ENCODE peak calls at places on chromosome 6, in five cellular contexts. One of them, this sample, is unnamed.

GRCh38 chr6:129684903-129685639 is 24.9 kb downstream of the ARHGAP18 start:
- DNase-seq in endothelial cell of umbilical vein: no peak
- DNase-seq in heart right ventricle: no peak
- DNase-seq in cardiac muscle cell: no peak
- DNase-seq in OCI-LY7: no peak
- DNase-seq in this sample: no peak

GRCh38 chr6:6699741-6700367 is 111.3 kb downstream of the LY86 start:
- DNase-seq in endothelial cell of umbilical vein: no peak
- DNase-seq in heart right ventricle: peak
- DNase-seq in cardiac muscle cell: peak
- DNase-seq in OCI-LY7: no peak
- DNase-seq in this sample: no peak

GRCh38 chr6:132971676-132972075 is 157.3 kb downstream of the RPS12 start:
- DNase-seq in endothelial cell of umbilical vein: peak
- DNase-seq in heart right ventricle: no peak
- DNase-seq in cardiac muscle cell: no peak
- DNase-seq in OCI-LY7: no peak
- DNase-seq in this sample: no peak

GRCh38 chr6:26157838-26158580 is 70.8 kb downstream of the HFE start:
- DNase-seq in endothelial cell of umbilical vein: peak
- DNase-seq in heart right ventricle: peak
- DNase-seq in cardiac muscle cell: peak
- DNase-seq in OCI-LY7: peak
- DNase-seq in this sample: peak

GRCh38 chr6:88141641-88142298 is 24.4 kb downstream of the CNR1 start:
- DNase-seq in endothelial cell of umbilical vein: no peak
- DNase-seq in heart right ventricle: no peak
- DNase-seq in cardiac muscle cell: no peak
- DNase-seq in OCI-LY7: peak
- DNase-seq in this sample: no peak

GRCh38 chr6:13248549-13248948 is 79.8 kb downstream of the TBC1D7 start:
- DNase-seq in endothelial cell of umbilical vein: no peak
- DNase-seq in heart right ventricle: no peak
- DNase-seq in cardiac muscle cell: no peak
- DNase-seq in OCI-LY7: no peak
- DNase-seq in this sample: peak

GRCh38 chr6:31087494-31088089 is 24.8 kb downstream of the C6orf15 start:
- DNase-seq in endothelial cell of umbilical vein: peak
- DNase-seq in heart right ventricle: peak
- DNase-seq in cardiac muscle cell: peak
- DNase-seq in OCI-LY7: peak
- DNase-seq in this sample: peak

GRCh38 chr6:141401168-141401567 is 731.6 kb upstream of the GJE1 start:
- DNase-seq in endothelial cell of umbilical vein: no peak
- DNase-seq in heart right ventricle: no peak
- DNase-seq in cardiac muscle cell: peak
- DNase-seq in OCI-LY7: no peak
- DNase-seq in this sample: no peak

GRCh38 chr6:22399693-22400092 is 102.9 kb upstream of the PRL start:
- DNase-seq in endothelial cell of umbilical vein: peak
- DNase-seq in heart right ventricle: no peak
- DNase-seq in cardiac muscle cell: no peak
- DNase-seq in OCI-LY7: no peak
- DNase-seq in this sample: no peak

GRCh38 chr6:137323860-137324259 is 104.7 kb upstream of the IFNGR1 start:
- DNase-seq in endothelial cell of umbilical vein: no peak
- DNase-seq in heart right ventricle: no peak
- DNase-seq in cardiac muscle cell: no peak
- DNase-seq in OCI-LY7: peak
- DNase-seq in this sample: no peak

GRCh38 chr6:157510329-157511188 is 129.6 kb downstream of the ZDHHC14 start:
- DNase-seq in endothelial cell of umbilical vein: no peak
- DNase-seq in heart right ventricle: no peak
- DNase-seq in cardiac muscle cell: no peak
- DNase-seq in OCI-LY7: no peak
- DNase-seq in this sample: no peak

GRCh38 chr6:45054610-45055009 is 273.5 kb upstream of the RUNX2 start:
- DNase-seq in endothelial cell of umbilical vein: no peak
- DNase-seq in heart right ventricle: no peak
- DNase-seq in cardiac muscle cell: peak
- DNase-seq in OCI-LY7: no peak
- DNase-seq in this sample: no peak

GRCh38 chr6:63307581-63308246 is 12.1 kb downstream of the LGSN start:
- DNase-seq in endothelial cell of umbilical vein: peak
- DNase-seq in heart right ventricle: no peak
- DNase-seq in cardiac muscle cell: peak
- DNase-seq in OCI-LY7: peak
- DNase-seq in this sample: no peak

DNA sequence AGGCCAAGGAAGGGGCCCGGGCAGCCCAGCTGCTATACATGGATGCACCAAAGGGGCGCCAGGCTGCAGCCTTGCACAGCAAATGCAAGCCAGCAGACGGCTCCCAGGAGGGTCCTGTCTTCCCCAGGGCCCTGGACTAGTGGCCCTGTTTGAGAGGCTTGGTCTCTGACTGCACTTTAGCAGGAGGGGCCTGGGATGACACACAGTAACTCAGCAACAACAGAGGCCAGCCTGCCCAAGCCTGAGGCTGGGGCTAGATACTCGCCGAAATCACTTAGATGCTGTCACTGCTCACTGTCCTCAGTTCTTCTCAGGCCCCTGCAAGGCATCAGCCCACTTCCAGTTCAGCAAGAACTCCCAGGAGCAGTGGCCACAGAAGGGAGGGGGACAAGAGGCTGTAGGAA is 73.5 kb downstream of the TRAM2 start:
- DNase-seq in endothelial cell of umbilical vein: no peak
- DNase-seq in heart right ventricle: peak
- DNase-seq in cardiac muscle cell: no peak
- DNase-seq in OCI-LY7: no peak
- DNase-seq in this sample: no peak
- TF ChIP-seq CTCF in endothelial cell of umbilical vein: no peak
- TF ChIP-seq CTCF in heart right ventricle: no peak
- TF ChIP-seq CTCF in cardiac muscle cell: no peak
- TF ChIP-seq CTCF in OCI-LY7: peak
- TF ChIP-seq CTCF in this sample: no peak

GRCh38 chr6:37059344-37060194 is 54.1 kb downstream of the FGD2 start:
- DNase-seq in endothelial cell of umbilical vein: peak
- DNase-seq in heart right ventricle: peak
- DNase-seq in cardiac muscle cell: peak
- DNase-seq in OCI-LY7: no peak
- DNase-seq in this sample: no peak
- H3K4me3 ChIP-seq in endothelial cell of umbilical vein: no peak
- H3K4me3 ChIP-seq in heart right ventricle: no peak
- H3K4me3 ChIP-seq in cardiac muscle cell: no peak
- H3K4me3 ChIP-seq in OCI-LY7: no peak
- H3K4me3 ChIP-seq in this sample: no peak

DNA sequence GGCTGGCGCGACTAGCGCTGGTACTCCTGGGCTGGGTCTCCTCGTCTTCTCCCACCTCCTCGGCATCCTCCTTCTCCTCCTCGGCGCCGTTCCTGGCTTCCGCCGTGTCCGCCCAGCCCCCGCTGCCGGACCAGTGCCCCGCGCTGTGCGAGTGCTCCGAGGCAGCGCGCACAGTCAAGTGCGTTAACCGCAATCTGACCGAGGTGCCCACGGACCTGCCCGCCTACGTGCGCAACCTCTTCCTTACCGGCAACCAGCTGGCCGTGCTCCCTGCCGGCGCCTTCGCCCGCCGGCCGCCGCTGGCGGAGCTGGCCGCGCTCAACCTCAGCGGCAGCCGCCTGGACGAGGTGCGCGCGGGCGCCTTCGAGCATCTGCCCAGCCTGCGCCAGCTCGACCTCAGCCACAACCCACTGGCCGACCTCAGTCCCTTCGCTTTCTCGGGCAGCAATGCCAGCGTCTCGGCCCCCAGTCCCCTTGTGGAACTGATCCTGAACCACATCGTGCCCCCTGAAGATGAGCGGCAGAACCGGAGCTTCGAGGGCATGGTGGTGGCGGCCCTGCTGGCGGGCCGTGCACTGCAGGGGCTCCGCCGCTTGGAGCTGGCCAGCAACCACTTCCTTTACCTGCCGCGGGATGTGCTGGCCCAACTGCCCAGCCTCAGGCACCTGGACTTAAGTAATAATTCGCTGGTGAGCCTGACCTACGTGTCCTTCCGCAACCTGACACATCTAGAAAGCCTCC is 1.6 kb downstream of the TPBG start:
- DNase-seq in endothelial cell of umbilical vein: peak
- DNase-seq in heart right ventricle: no peak
- DNase-seq in cardiac muscle cell: peak
- DNase-seq in OCI-LY7: no peak
- DNase-seq in this sample: no peak
- TF ChIP-seq CTCF in endothelial cell of umbilical vein: no peak
- TF ChIP-seq CTCF in heart right ventricle: no peak
- TF ChIP-seq CTCF in cardiac muscle cell: peak
- TF ChIP-seq CTCF in OCI-LY7: no peak
- TF ChIP-seq CTCF in this sample: no peak

GRCh38 chr6:2854394-2854982 is 12.8 kb upstream of the SERPINB1 start:
- DNase-seq in endothelial cell of umbilical vein: peak
- DNase-seq in heart right ventricle: no peak
- DNase-seq in cardiac muscle cell: peak
- DNase-seq in OCI-LY7: no peak
- DNase-seq in this sample: no peak
- H3K4me3 ChIP-seq in endothelial cell of umbilical vein: no peak
- H3K4me3 ChIP-seq in heart right ventricle: peak
- H3K4me3 ChIP-seq in cardiac muscle cell: no peak
- H3K4me3 ChIP-seq in OCI-LY7: peak
- H3K4me3 ChIP-seq in this sample: no peak

This sample was measured in LNCaP clone FGC.